ENCODE peak calls at places on chromosome 12, in six cellular contexts. Y is upper lobe of left lung, S is HepG2, Q is K562, L is GM12878, W is HCT116. P is an unnamed sample.

GRCh38 chr12:19962192-19962591 is 406.1 kb upstream of the PDE3A start:
- ATAC-seq in S (no peak), Q (no peak), L (no peak), Y (no peak), W (no peak), P (no peak)

GRCh38 chr12:56188786-56189335 is 422 bp downstream of the SMARCC2 start:
- ATAC-seq in S (peak; percentile 37), L (peak; percentile 9), Y (peak; percentile 32), W (peak; percentile 32), Q (peak; percentile 12), P (no peak)

GRCh38 chr12:93122089-93122488 is 193.0 kb upstream of the EEA1 start:
- ATAC-seq in S (peak; percentile 60), Y (peak; percentile 31), L (no peak), Q (no peak), W (no peak), P (no peak)

GRCh38 chr12:7647071-7647470 is 18.6 kb downstream of the APOBEC1 start:
- ATAC-seq in W (no peak), S (no peak), L (no peak), Y (no peak), Q (no peak), P (no peak)

GRCh38 chr12:41905703-41906297 is 238.9 kb downstream of the GXYLT1 start:
- ATAC-seq in W (no peak), S (no peak), L (no peak), Q (no peak), Y (no peak), P (no peak)

GRCh38 chr12:650983-651382 is 12.3 kb downstream of the NINJ2 start:
- ATAC-seq in S (no peak), W (no peak), Q (no peak), Y (no peak), L (peak; percentile 64), P (no peak)

GRCh38 chr12:81022531-81022930 is 55.3 kb upstream of the ACSS3 start:
- ATAC-seq in Y (no peak), Q (no peak), W (no peak), S (no peak), L (no peak), P (peak; percentile 69)

GRCh38 chr12:20426191-20426590 is 57.9 kb downstream of the PDE3A start:
- ATAC-seq in S (no peak), L (no peak), Y (peak; percentile 94), Q (no peak), W (no peak), P (peak; percentile 93)

GRCh38 chr12:76518699-76519098 is 40.9 kb downstream of the OSBPL8 start:
- ATAC-seq in W (no peak), S (no peak), Y (no peak), L (no peak), Q (no peak), P (no peak)

GRCh38 chr12:59619461-59620240 is 23.8 kb downstream of the SLC16A7 start:
- ATAC-seq in Y (no peak), Q (no peak), W (no peak), S (no peak), L (peak; percentile 21), P (no peak)

GRCh38 chr12:95487024-95487423 is 13.1 kb downstream of the METAP2 start:
- ATAC-seq in S (no peak), W (no peak), Q (no peak), L (no peak), Y (no peak), P (no peak)

GRCh38 chr12:56987551-56988053 is 18.7 kb downstream of the ZBTB39 start:
- ATAC-seq in L (peak; percentile 90), W (peak; percentile 73), S (peak; percentile 85), Q (peak; percentile 82), Y (peak; percentile 92), P (peak; percentile 84)

GRCh38 chr12:96948782-96949181 is 41.7 kb downstream of the NEDD1 start:
- ATAC-seq in W (no peak), Q (no peak), S (no peak), L (peak; percentile 72), Y (no peak), P (no peak)

GRCh38 chr12:2256453-2256852 is 203.7 kb downstream of the CACNA1C start:
- ATAC-seq in Y (no peak), S (no peak), W (no peak), L (no peak), Q (no peak), P (no peak)

GRCh38 chr12:92757599-92758121 is 54.9 kb downstream of the PLEKHG7 start:
- ATAC-seq in Q (no peak), W (no peak), L (no peak), Y (no peak), S (no peak), P (no peak)

GRCh38 chr12:92524489-92524888 is 178.3 kb upstream of the PLEKHG7 start:
- ATAC-seq in L (no peak), S (no peak), W (no peak), Y (no peak), Q (no peak), P (no peak)

GRCh38 chr12:2999265-2999841 is 40.2 kb downstream of the TEAD4 start:
- ATAC-seq in S (no peak), L (no peak), Q (peak; percentile 89), W (no peak), Y (no peak), P (no peak)

GRCh38 chr12:45200497-45201043 is 15.3 kb upstream of the ANO6 start:
- ATAC-seq in S (peak; percentile 63), Y (peak; percentile 71), Q (no peak), W (no peak), L (no peak), P (no peak)

GRCh38 chr12:91384391-91384790 is 201.8 kb upstream of the DCN start:
- ATAC-seq in Y (no peak), S (no peak), W (no peak), Q (no peak), L (no peak), P (no peak)

GRCh38 chr12:120194534-120195395 is at the start of gene GCN1:
- ATAC-seq in Y (peak; percentile 99), W (peak; percentile 68), S (peak; percentile 84), Q (peak; percentile 79), L (peak; percentile 86), P (peak; percentile 95)

GRCh38 chr12:26247873-26248272 is 52.5 kb downstream of the SSPN start:
- ATAC-seq in S (no peak), L (no peak), W (no peak), Q (no peak), Y (no peak), P (no peak)

GRCh38 chr12:39972119-39972518 is 133.8 kb downstream of the SLC2A13 start:
- ATAC-seq in Q (no peak), W (no peak), L (no peak), S (no peak), Y (no peak), P (no peak)

GRCh38 chr12:131511391-131511802 is 199.5 kb upstream of the SFSWAP start:
- ATAC-seq in S (no peak), Q (no peak), Y (peak; percentile 52), L (peak; percentile 82), W (peak; percentile 46), P (no peak)

GRCh38 chr12:48000878-48001321 is 3.4 kb downstream of the COL2A1 start:
- ATAC-seq in Q (peak; percentile 40), S (no peak), W (peak; percentile 69), Y (peak; percentile 47), L (no peak), P (peak; percentile 54)

GRCh38 chr12:4997939-4998338 is 45.7 kb upstream of the KCNA5 start:
- ATAC-seq in W (peak; percentile 67), Y (peak; percentile 78), S (no peak), Q (no peak), L (no peak), P (peak; percentile 64)

GRCh38 chr12:21884942-21885341 is 56.3 kb downstream of the ABCC9 start:
- ATAC-seq in Y (peak; percentile 50), Q (no peak), L (no peak), S (no peak), W (no peak), P (no peak)

GRCh38 chr12:108364879-108365278 is 25.8 kb upstream of the CMKLR1 start:
- ATAC-seq in W (no peak), Y (no peak), S (no peak), Q (no peak), L (no peak), P (no peak)

GRCh38 chr12:87304406-87304805 is 724.8 kb downstream of the C12orf50 start:
- ATAC-seq in W (no peak), Y (no peak), S (no peak), L (no peak), Q (no peak), P (no peak)

GRCh38 chr12:57522887-57523705 is 472 bp downstream of the MBD6 start:
- ATAC-seq in Y (peak; percentile 4), L (no peak), W (no peak), S (no peak), Q (peak; percentile 1), P (no peak)

GRCh38 chr12:104050436-104050835 is 449 bp upstream of the GLT8D2 start:
- ATAC-seq in L (no peak), Y (peak; percentile 47), W (peak; percentile 48), Q (peak; percentile 48), S (peak; percentile 54), P (no peak)

GRCh38 chr12:14373202-14373601 is 7.7 kb downstream of the ATF7IP start:
- ATAC-seq in W (no peak), Y (no peak), Q (peak; percentile 42), S (no peak), L (peak; percentile 31), P (no peak)

GRCh38 chr12:6852651-6853354 is 853 bp downstream of the USP5 start:
- ATAC-seq in W (peak; percentile 6), Q (peak; percentile 4), Y (no peak), L (no peak), S (no peak), P (no peak)

GRCh38 chr12:101792046-101792931 is 38.5 kb downstream of the GNPTAB start:
- ATAC-seq in S (peak; percentile 64), L (peak; percentile 38), W (peak; percentile 67), Q (peak; percentile 55), Y (no peak), P (no peak)
- TF ChIP-seq CTCF in S (peak; percentile 43), L (peak; percentile 36), W (peak; percentile 41), Q (no peak), Y (peak; percentile 12), P (peak; percentile 33)

DNA sequence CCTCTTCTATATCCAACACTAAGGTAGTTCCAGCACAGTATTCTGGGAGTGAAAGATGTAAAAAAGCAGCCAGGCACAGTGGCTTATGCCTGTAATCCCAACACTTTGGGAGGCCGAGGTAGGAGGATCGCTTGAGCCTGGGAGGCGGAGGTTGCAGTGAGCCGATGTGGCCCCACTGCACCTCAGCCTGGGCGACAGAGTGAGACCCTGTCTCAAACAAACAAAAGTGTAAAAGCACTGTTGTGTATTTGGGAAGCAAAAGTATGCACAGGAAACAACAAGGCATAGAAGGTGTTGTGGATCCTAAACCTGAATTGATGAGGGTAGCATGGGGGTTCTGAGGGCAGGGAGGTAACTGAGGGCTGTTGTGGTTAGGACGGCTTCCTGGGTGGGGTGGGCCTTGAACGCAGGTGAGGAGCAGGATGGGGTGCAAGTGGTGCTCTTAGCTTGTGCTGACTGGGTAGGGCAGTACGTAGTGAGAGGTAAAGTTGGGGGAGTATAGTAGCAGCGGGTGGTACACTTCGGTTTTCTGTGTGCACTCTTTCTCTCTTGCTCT is 64.2 kb downstream of the RASSF3 start:
- ATAC-seq in L (no peak), W (no peak), Y (no peak), S (no peak), Q (no peak), P (no peak)
- TF ChIP-seq POLR2AphosphoS5 in L (no peak), W (no peak), Y (no peak), S (no peak), Q (no peak), P (no peak)

GRCh38 chr12:49944046-49944445 is 6.5 kb upstream of the AQP2 start:
- ATAC-seq in L (no peak), Y (no peak), S (peak; percentile 63), W (no peak), Q (no peak), P (no peak)
- TF ChIP-seq POLR2A in L (no peak), Y (no peak), S (no peak), W (no peak), Q (no peak), P (no peak)

GRCh38 chr12:53765891-53766290 is 14.1 kb upstream of the CISTR start:
- ATAC-seq in L (no peak), Q (no peak), Y (no peak), W (no peak), S (no peak), P (no peak)
- TF ChIP-seq CTCF in L (no peak), Q (no peak), Y (no peak), W (no peak), S (no peak), P (no peak)

P was measured in gastroesophageal sphincter.